ENCODE peak calls at places on chromosomes 16 and 17, in six cellular contexts. Q is A549, C is AG10803, A is pancreas, T is fibroblast of mammary gland, I is HCT116. U is an unnamed sample.

GRCh38 chr17:79075433-79075805 is 795 bp downstream of the ENGASE start:
- DNase-seq in Q (no peak), C (no peak), A (no peak), T (no peak), I (no peak), U (no peak)

GRCh38 chr16:3645108-3645503 is 9.4 kb upstream of the DNASE1 start:
- DNase-seq in Q (no peak), C (no peak), A (no peak), T (no peak), I (no peak), U (no peak)

GRCh38 chr17:7528842-7529241 is 20.0 kb upstream of the TNFSF12 start:
- DNase-seq in Q (no peak), C (no peak), A (no peak), T (no peak), I (no peak), U (no peak)

GRCh38 chr16:48542020-48542473 is 67.9 kb downstream of the N4BP1 start:
- DNase-seq in Q (peak), C (peak), A (no peak), T (peak), I (no peak), U (no peak)

GRCh38 chr16:11727945-11728543 is 14.6 kb downstream of the TXNDC11 start:
- DNase-seq in Q (no peak), C (no peak), A (no peak), T (no peak), I (no peak), U (no peak)

GRCh38 chr16:16974192-16974591 is 496.6 kb downstream of the XYLT1 start:
- DNase-seq in Q (no peak), C (no peak), A (no peak), T (no peak), I (no peak), U (no peak)

GRCh38 chr16:17173134-17173729 is 297.5 kb downstream of the XYLT1 start:
- DNase-seq in Q (no peak), C (peak), A (no peak), T (peak), I (no peak), U (peak)

GRCh38 chr17:6420173-6420641 is 14.7 kb downstream of the AIPL1 start:
- DNase-seq in Q (peak), C (no peak), A (no peak), T (peak), I (no peak), U (no peak)

GRCh38 chr16:19523559-19524355 is at the start of gene CCP110:
- DNase-seq in Q (peak), C (peak), A (peak), T (peak), I (peak), U (peak)

GRCh38 chr17:2792541-2793169 is 3.6 kb upstream of the RAP1GAP2 start:
- DNase-seq in Q (no peak), C (no peak), A (no peak), T (no peak), I (no peak), U (no peak)

GRCh38 chr17:71548540-71549190 is 572.2 kb upstream of the SOX9 start:
- DNase-seq in Q (no peak), C (peak), A (no peak), T (no peak), I (no peak), U (no peak)

GRCh38 chr17:17873450-17873991 is 36.7 kb upstream of the SREBF1 start:
- DNase-seq in Q (no peak), C (no peak), A (no peak), T (no peak), I (no peak), U (no peak)

GRCh38 chr17:46152423-46152822 is 40.8 kb downstream of the KANSL1 start:
- DNase-seq in Q (no peak), C (no peak), A (no peak), T (no peak), I (no peak), U (no peak)

GRCh38 chr17:21042434-21043295 is at the start of gene USP22:
- DNase-seq in Q (no peak), C (no peak), A (peak), T (no peak), I (no peak), U (no peak)

GRCh38 chr16:88298166-88298881 is 84.4 kb upstream of the ZNF469 start:
- DNase-seq in Q (no peak), C (peak), A (no peak), T (peak), I (no peak), U (no peak)

GRCh38 chr16:65622161-65622560 is 500.3 kb upstream of the CDH11 start:
- DNase-seq in Q (no peak), C (no peak), A (no peak), T (no peak), I (no peak), U (no peak)

GRCh38 chr16:65624696-65625095 is 502.8 kb upstream of the CDH11 start:
- DNase-seq in Q (no peak), C (peak), A (no peak), T (peak), I (no peak), U (no peak)

GRCh38 chr16:65621640-65622039 is 499.8 kb upstream of the CDH11 start:
- DNase-seq in Q (no peak), C (no peak), A (no peak), T (no peak), I (no peak), U (no peak)

GRCh38 chr16:65619606-65620005 is 497.7 kb upstream of the CDH11 start:
- DNase-seq in Q (no peak), C (no peak), A (no peak), T (no peak), I (no peak), U (no peak)

DNA sequence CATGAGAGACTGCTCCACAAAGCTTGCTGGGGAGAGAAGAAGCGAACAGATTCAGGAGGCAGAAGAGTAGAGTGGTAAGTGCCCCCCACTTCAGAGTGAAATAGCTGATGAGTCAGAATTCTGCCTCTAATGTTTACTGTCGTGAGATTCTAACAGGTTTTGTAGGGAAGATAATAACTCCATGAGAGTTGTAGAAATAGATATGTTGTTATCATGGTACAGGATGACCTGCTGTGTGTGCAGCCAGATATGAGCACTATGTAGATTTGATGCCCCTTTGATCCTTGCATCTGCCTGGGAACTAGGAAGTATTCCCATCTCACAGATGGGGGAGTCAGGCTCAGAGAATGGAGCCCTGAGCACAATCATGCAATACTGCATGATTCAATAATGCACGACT is 502.4 kb upstream of the CDH11 start:
- DNase-seq in Q (no peak), C (no peak), A (no peak), T (no peak), I (no peak), U (no peak)
- H3K4me3 ChIP-seq in Q (no peak), C (no peak), A (no peak), T (no peak), I (no peak), U (no peak)

GRCh38 chr16:89332248-89333245 is 115.0 kb downstream of the ZNF778 start:
- DNase-seq in Q (no peak), C (no peak), A (peak), T (peak), I (no peak), U (no peak)
- TF ChIP-seq CTCF in Q (no peak), C (peak), A (no peak), T (no peak), I (no peak), U (no peak)

DNA sequence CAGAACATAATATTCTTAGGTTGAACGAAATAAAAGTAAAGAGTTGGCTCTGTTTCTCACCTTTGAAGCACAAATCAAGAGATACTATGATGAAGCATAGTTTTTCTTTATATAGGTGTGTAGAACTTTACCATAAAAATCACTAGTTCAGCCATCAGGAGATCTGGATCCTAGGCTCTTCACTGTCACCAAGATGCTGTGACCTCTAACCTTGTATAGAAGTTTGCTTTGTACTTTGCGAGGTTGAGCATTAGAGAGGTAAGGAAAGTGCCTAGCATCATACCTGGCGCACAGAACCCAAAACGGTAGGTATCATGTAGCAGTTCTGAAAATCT is 553 bp upstream of the CDC6 start:
- DNase-seq in Q (no peak), C (no peak), A (no peak), T (no peak), I (no peak), U (no peak)
- H3K4me3 ChIP-seq in Q (no peak), C (no peak), A (no peak), T (no peak), I (no peak), U (peak)

DNA sequence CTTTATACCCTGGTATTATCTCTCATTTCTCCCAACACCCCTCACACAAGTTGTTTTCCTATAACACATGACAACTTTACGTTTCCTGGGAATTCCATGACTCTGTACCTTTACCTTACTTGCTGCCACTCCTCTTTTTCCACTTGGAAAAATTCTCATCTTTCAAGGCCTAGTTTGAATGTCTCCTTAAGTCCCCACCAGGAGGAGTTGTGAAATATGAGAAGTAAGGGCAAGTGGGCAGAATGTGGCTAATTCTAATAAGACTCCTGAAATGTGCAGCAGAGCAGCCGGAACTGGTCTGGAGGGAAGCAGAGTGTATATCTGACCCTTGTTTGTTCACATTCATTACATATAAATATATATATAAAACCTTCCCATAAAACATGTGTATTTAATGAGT is 39.7 kb downstream of the BRCA1 start:
- DNase-seq in Q (peak), C (no peak), A (no peak), T (peak), I (peak), U (no peak)
- TF ChIP-seq CTCF in Q (no peak), C (no peak), A (no peak), T (no peak), I (peak), U (no peak)

U was measured in AG04449.